ENCODE peak calls at places on chromosomes 13 and 19, in eight cellular contexts. One of them, this sample, is unnamed.

GRCh38 chr13:61036715-61037114 is 378.9 kb downstream of the PCDH20 start:
- DNase-seq in activated naive CD8-positive, alpha-beta T cell treated with anti-CD3 and anti-CD28 coated beads, Interleukin-2, amount 50 U/mL, for 24 hours: no peak
- DNase-seq in activated CD8-positive, alpha-beta memory T cell treated with anti-CD3 and anti-CD28 coated beads for 48 hours: no peak
- DNase-seq in T-helper 1 cell: no peak
- DNase-seq in germinal center: no peak
- DNase-seq in activated CD4-positive, alpha-beta T cell treated with anti-CD3 and anti-CD28 coated beads for 1 hour: no peak
- DNase-seq in stimulated activated CD8-positive, alpha-beta memory T cell treated with anti-CD3 and anti-CD28 coated beads, Interleukin-15, amount 100 ng/mL, for 4 hours: no peak
- DNase-seq in upper lobe of right lung: no peak
- DNase-seq in this sample: no peak

GRCh38 chr19:29367701-29368306 is 154.9 kb upstream of the UQCRFS1 start:
- DNase-seq in activated naive CD8-positive, alpha-beta T cell treated with anti-CD3 and anti-CD28 coated beads, Interleukin-2, amount 50 U/mL, for 24 hours: no peak
- DNase-seq in activated CD8-positive, alpha-beta memory T cell treated with anti-CD3 and anti-CD28 coated beads for 48 hours: no peak
- DNase-seq in T-helper 1 cell: no peak
- DNase-seq in germinal center: no peak
- DNase-seq in activated CD4-positive, alpha-beta T cell treated with anti-CD3 and anti-CD28 coated beads for 1 hour: no peak
- DNase-seq in stimulated activated CD8-positive, alpha-beta memory T cell treated with anti-CD3 and anti-CD28 coated beads, Interleukin-15, amount 100 ng/mL, for 4 hours: no peak
- DNase-seq in upper lobe of right lung: no peak
- DNase-seq in this sample: no peak

GRCh38 chr19:7763696-7764095 is 653 bp downstream of the CLEC4M start:
- DNase-seq in activated naive CD8-positive, alpha-beta T cell treated with anti-CD3 and anti-CD28 coated beads, Interleukin-2, amount 50 U/mL, for 24 hours: no peak
- DNase-seq in activated CD8-positive, alpha-beta memory T cell treated with anti-CD3 and anti-CD28 coated beads for 48 hours: no peak
- DNase-seq in T-helper 1 cell: no peak
- DNase-seq in germinal center: no peak
- DNase-seq in activated CD4-positive, alpha-beta T cell treated with anti-CD3 and anti-CD28 coated beads for 1 hour: no peak
- DNase-seq in stimulated activated CD8-positive, alpha-beta memory T cell treated with anti-CD3 and anti-CD28 coated beads, Interleukin-15, amount 100 ng/mL, for 4 hours: no peak
- DNase-seq in upper lobe of right lung: no peak
- DNase-seq in this sample: no peak

GRCh38 chr19:37778613-37779138 is 710 bp downstream of the ZNF573 start:
- DNase-seq in activated naive CD8-positive, alpha-beta T cell treated with anti-CD3 and anti-CD28 coated beads, Interleukin-2, amount 50 U/mL, for 24 hours: no peak
- DNase-seq in activated CD8-positive, alpha-beta memory T cell treated with anti-CD3 and anti-CD28 coated beads for 48 hours: no peak
- DNase-seq in T-helper 1 cell: no peak
- DNase-seq in germinal center: no peak
- DNase-seq in activated CD4-positive, alpha-beta T cell treated with anti-CD3 and anti-CD28 coated beads for 1 hour: no peak
- DNase-seq in stimulated activated CD8-positive, alpha-beta memory T cell treated with anti-CD3 and anti-CD28 coated beads, Interleukin-15, amount 100 ng/mL, for 4 hours: no peak
- DNase-seq in upper lobe of right lung: no peak
- DNase-seq in this sample: no peak

GRCh38 chr19:50817941-50818858 is 5.4 kb downstream of the KLK1 start:
- DNase-seq in activated naive CD8-positive, alpha-beta T cell treated with anti-CD3 and anti-CD28 coated beads, Interleukin-2, amount 50 U/mL, for 24 hours: peak; percentile 74
- DNase-seq in activated CD8-positive, alpha-beta memory T cell treated with anti-CD3 and anti-CD28 coated beads for 48 hours: no peak
- DNase-seq in T-helper 1 cell: no peak
- DNase-seq in germinal center: peak; percentile 88
- DNase-seq in activated CD4-positive, alpha-beta T cell treated with anti-CD3 and anti-CD28 coated beads for 1 hour: no peak
- DNase-seq in stimulated activated CD8-positive, alpha-beta memory T cell treated with anti-CD3 and anti-CD28 coated beads, Interleukin-15, amount 100 ng/mL, for 4 hours: no peak
- DNase-seq in upper lobe of right lung: peak; percentile 73
- DNase-seq in this sample: peak; percentile 28

GRCh38 chr13:59837101-59837500 is 326.6 kb downstream of the DIAPH3 start:
- DNase-seq in activated naive CD8-positive, alpha-beta T cell treated with anti-CD3 and anti-CD28 coated beads, Interleukin-2, amount 50 U/mL, for 24 hours: no peak
- DNase-seq in activated CD8-positive, alpha-beta memory T cell treated with anti-CD3 and anti-CD28 coated beads for 48 hours: no peak
- DNase-seq in T-helper 1 cell: no peak
- DNase-seq in germinal center: no peak
- DNase-seq in activated CD4-positive, alpha-beta T cell treated with anti-CD3 and anti-CD28 coated beads for 1 hour: no peak
- DNase-seq in stimulated activated CD8-positive, alpha-beta memory T cell treated with anti-CD3 and anti-CD28 coated beads, Interleukin-15, amount 100 ng/mL, for 4 hours: no peak
- DNase-seq in upper lobe of right lung: no peak
- DNase-seq in this sample: no peak

GRCh38 chr19:42121666-42122069 is 10.6 kb downstream of the POU2F2 start:
- DNase-seq in activated naive CD8-positive, alpha-beta T cell treated with anti-CD3 and anti-CD28 coated beads, Interleukin-2, amount 50 U/mL, for 24 hours: peak; percentile 87
- DNase-seq in activated CD8-positive, alpha-beta memory T cell treated with anti-CD3 and anti-CD28 coated beads for 48 hours: peak; percentile 71
- DNase-seq in T-helper 1 cell: peak; percentile 50
- DNase-seq in germinal center: peak; percentile 75
- DNase-seq in activated CD4-positive, alpha-beta T cell treated with anti-CD3 and anti-CD28 coated beads for 1 hour: peak; percentile 74
- DNase-seq in stimulated activated CD8-positive, alpha-beta memory T cell treated with anti-CD3 and anti-CD28 coated beads, Interleukin-15, amount 100 ng/mL, for 4 hours: peak; percentile 82
- DNase-seq in upper lobe of right lung: no peak
- DNase-seq in this sample: peak; percentile 66

GRCh38 chr13:43006893-43007631 is 15.0 kb upstream of the EPSTI1 start:
- DNase-seq in activated naive CD8-positive, alpha-beta T cell treated with anti-CD3 and anti-CD28 coated beads, Interleukin-2, amount 50 U/mL, for 24 hours: no peak
- DNase-seq in activated CD8-positive, alpha-beta memory T cell treated with anti-CD3 and anti-CD28 coated beads for 48 hours: no peak
- DNase-seq in T-helper 1 cell: no peak
- DNase-seq in germinal center: no peak
- DNase-seq in activated CD4-positive, alpha-beta T cell treated with anti-CD3 and anti-CD28 coated beads for 1 hour: no peak
- DNase-seq in stimulated activated CD8-positive, alpha-beta memory T cell treated with anti-CD3 and anti-CD28 coated beads, Interleukin-15, amount 100 ng/mL, for 4 hours: no peak
- DNase-seq in upper lobe of right lung: no peak
- DNase-seq in this sample: no peak

GRCh38 chr19:52963229-52963760 is 614 bp upstream of the ZNF816 start:
- DNase-seq in activated naive CD8-positive, alpha-beta T cell treated with anti-CD3 and anti-CD28 coated beads, Interleukin-2, amount 50 U/mL, for 24 hours: peak; percentile 19
- DNase-seq in activated CD8-positive, alpha-beta memory T cell treated with anti-CD3 and anti-CD28 coated beads for 48 hours: no peak
- DNase-seq in T-helper 1 cell: no peak
- DNase-seq in germinal center: peak; percentile 10
- DNase-seq in activated CD4-positive, alpha-beta T cell treated with anti-CD3 and anti-CD28 coated beads for 1 hour: no peak
- DNase-seq in stimulated activated CD8-positive, alpha-beta memory T cell treated with anti-CD3 and anti-CD28 coated beads, Interleukin-15, amount 100 ng/mL, for 4 hours: no peak
- DNase-seq in upper lobe of right lung: no peak
- DNase-seq in this sample: no peak

This sample was measured in activated T-cell treated with anti-CD3 and anti-CD28 coated beads for 1 hour.